ENCODE peak calls at places on chromosome 19, in nine cellular contexts. One of them, this sample, is unnamed.

GRCh38 chr19:3370214-3370720 is 3.9 kb downstream of the NFIC start:
- DNase-seq in glutamatergic neuron: no peak
- DNase-seq in mucosa of gallbladder: no peak
- DNase-seq in lower leg skin: no peak
- DNase-seq in left kidney: peak
- DNase-seq in fibroblast of villous mesenchyme: no peak
- DNase-seq in A549: no peak
- DNase-seq in stimulated activated CD4-positive, alpha-beta T cell treated with anti-CD3 and anti-CD28 coated beads, Interleukin-2, amount 100 ng/mL, for 48 hours: no peak
- DNase-seq in stimulated activated CD8-positive, alpha-beta memory T cell treated with anti-CD3 and anti-CD28 coated beads, Interleukin-12 subunit alpha, Interleukin-12 subunit beta, amount 100 ng/mL, for 4 hours: no peak
- DNase-seq in this sample: no peak

GRCh38 chr19:8115805-8116396 is 33.5 kb downstream of the FBN3 start:
- DNase-seq in glutamatergic neuron: no peak
- DNase-seq in fibroblast of villous mesenchyme: no peak
- DNase-seq in lower leg skin: no peak
- DNase-seq in left kidney: no peak
- DNase-seq in stimulated activated CD4-positive, alpha-beta T cell treated with anti-CD3 and anti-CD28 coated beads, Interleukin-2, amount 100 ng/mL, for 48 hours: no peak
- DNase-seq in mucosa of gallbladder: no peak
- DNase-seq in A549: no peak
- DNase-seq in stimulated activated CD8-positive, alpha-beta memory T cell treated with anti-CD3 and anti-CD28 coated beads, Interleukin-12 subunit alpha, Interleukin-12 subunit beta, amount 100 ng/mL, for 4 hours: no peak
- DNase-seq in this sample: no peak

GRCh38 chr19:56291857-56292256 is 19.3 kb downstream of the EDDM13 start:
- DNase-seq in fibroblast of villous mesenchyme: no peak
- DNase-seq in stimulated activated CD4-positive, alpha-beta T cell treated with anti-CD3 and anti-CD28 coated beads, Interleukin-2, amount 100 ng/mL, for 48 hours: no peak
- DNase-seq in glutamatergic neuron: no peak
- DNase-seq in stimulated activated CD8-positive, alpha-beta memory T cell treated with anti-CD3 and anti-CD28 coated beads, Interleukin-12 subunit alpha, Interleukin-12 subunit beta, amount 100 ng/mL, for 4 hours: no peak
- DNase-seq in A549: no peak
- DNase-seq in lower leg skin: no peak
- DNase-seq in mucosa of gallbladder: no peak
- DNase-seq in left kidney: no peak
- DNase-seq in this sample: no peak

GRCh38 chr19:41697198-41697855 is 9.3 kb upstream of the CEACAM7 start:
- DNase-seq in A549: no peak
- DNase-seq in lower leg skin: peak
- DNase-seq in left kidney: no peak
- DNase-seq in stimulated activated CD4-positive, alpha-beta T cell treated with anti-CD3 and anti-CD28 coated beads, Interleukin-2, amount 100 ng/mL, for 48 hours: no peak
- DNase-seq in mucosa of gallbladder: no peak
- DNase-seq in glutamatergic neuron: no peak
- DNase-seq in fibroblast of villous mesenchyme: no peak
- DNase-seq in stimulated activated CD8-positive, alpha-beta memory T cell treated with anti-CD3 and anti-CD28 coated beads, Interleukin-12 subunit alpha, Interleukin-12 subunit beta, amount 100 ng/mL, for 4 hours: no peak
- DNase-seq in this sample: no peak

GRCh38 chr19:18118420-18119242 is 21.1 kb downstream of the MAST3 start:
- DNase-seq in mucosa of gallbladder: no peak
- DNase-seq in stimulated activated CD4-positive, alpha-beta T cell treated with anti-CD3 and anti-CD28 coated beads, Interleukin-2, amount 100 ng/mL, for 48 hours: no peak
- DNase-seq in stimulated activated CD8-positive, alpha-beta memory T cell treated with anti-CD3 and anti-CD28 coated beads, Interleukin-12 subunit alpha, Interleukin-12 subunit beta, amount 100 ng/mL, for 4 hours: no peak
- DNase-seq in left kidney: no peak
- DNase-seq in fibroblast of villous mesenchyme: no peak
- DNase-seq in lower leg skin: no peak
- DNase-seq in glutamatergic neuron: no peak
- DNase-seq in A549: no peak
- DNase-seq in this sample: no peak

GRCh38 chr19:8088752-8089663 is 36.4 kb downstream of the CCL25 start:
- DNase-seq in A549: peak
- DNase-seq in fibroblast of villous mesenchyme: no peak
- DNase-seq in stimulated activated CD4-positive, alpha-beta T cell treated with anti-CD3 and anti-CD28 coated beads, Interleukin-2, amount 100 ng/mL, for 48 hours: no peak
- DNase-seq in mucosa of gallbladder: no peak
- DNase-seq in glutamatergic neuron: no peak
- DNase-seq in stimulated activated CD8-positive, alpha-beta memory T cell treated with anti-CD3 and anti-CD28 coated beads, Interleukin-12 subunit alpha, Interleukin-12 subunit beta, amount 100 ng/mL, for 4 hours: no peak
- DNase-seq in lower leg skin: no peak
- DNase-seq in left kidney: peak
- DNase-seq in this sample: no peak

GRCh38 chr19:13260883-13261653 is 110.9 kb downstream of the IER2 start:
- DNase-seq in fibroblast of villous mesenchyme: peak
- DNase-seq in A549: peak
- DNase-seq in stimulated activated CD8-positive, alpha-beta memory T cell treated with anti-CD3 and anti-CD28 coated beads, Interleukin-12 subunit alpha, Interleukin-12 subunit beta, amount 100 ng/mL, for 4 hours: no peak
- DNase-seq in lower leg skin: no peak
- DNase-seq in stimulated activated CD4-positive, alpha-beta T cell treated with anti-CD3 and anti-CD28 coated beads, Interleukin-2, amount 100 ng/mL, for 48 hours: no peak
- DNase-seq in left kidney: no peak
- DNase-seq in mucosa of gallbladder: peak
- DNase-seq in glutamatergic neuron: no peak
- DNase-seq in this sample: no peak

GRCh38 chr19:46181386-46181774 is 33.3 kb downstream of the IGFL2 start:
- DNase-seq in left kidney: peak
- DNase-seq in lower leg skin: peak
- DNase-seq in A549: peak
- DNase-seq in mucosa of gallbladder: no peak
- DNase-seq in fibroblast of villous mesenchyme: peak
- DNase-seq in stimulated activated CD4-positive, alpha-beta T cell treated with anti-CD3 and anti-CD28 coated beads, Interleukin-2, amount 100 ng/mL, for 48 hours: no peak
- DNase-seq in stimulated activated CD8-positive, alpha-beta memory T cell treated with anti-CD3 and anti-CD28 coated beads, Interleukin-12 subunit alpha, Interleukin-12 subunit beta, amount 100 ng/mL, for 4 hours: no peak
- DNase-seq in glutamatergic neuron: no peak
- DNase-seq in this sample: no peak

GRCh38 chr19:39795001-39795400 is 16.3 kb downstream of the LEUTX start:
- DNase-seq in glutamatergic neuron: no peak
- DNase-seq in stimulated activated CD8-positive, alpha-beta memory T cell treated with anti-CD3 and anti-CD28 coated beads, Interleukin-12 subunit alpha, Interleukin-12 subunit beta, amount 100 ng/mL, for 4 hours: no peak
- DNase-seq in stimulated activated CD4-positive, alpha-beta T cell treated with anti-CD3 and anti-CD28 coated beads, Interleukin-2, amount 100 ng/mL, for 48 hours: no peak
- DNase-seq in left kidney: no peak
- DNase-seq in fibroblast of villous mesenchyme: no peak
- DNase-seq in mucosa of gallbladder: no peak
- DNase-seq in A549: no peak
- DNase-seq in lower leg skin: no peak
- DNase-seq in this sample: no peak

GRCh38 chr19:55189424-55189823 is 9.3 kb upstream of the SYT5 start:
- DNase-seq in stimulated activated CD4-positive, alpha-beta T cell treated with anti-CD3 and anti-CD28 coated beads, Interleukin-2, amount 100 ng/mL, for 48 hours: no peak
- DNase-seq in A549: peak
- DNase-seq in stimulated activated CD8-positive, alpha-beta memory T cell treated with anti-CD3 and anti-CD28 coated beads, Interleukin-12 subunit alpha, Interleukin-12 subunit beta, amount 100 ng/mL, for 4 hours: no peak
- DNase-seq in left kidney: no peak
- DNase-seq in fibroblast of villous mesenchyme: peak
- DNase-seq in lower leg skin: peak
- DNase-seq in glutamatergic neuron: no peak
- DNase-seq in mucosa of gallbladder: no peak
- DNase-seq in this sample: no peak